ENCODE peak calls at places on chromosomes 7 and 10, in six cellular contexts. One of them, this sample, is unnamed.

GRCh38 chr7:139914306-139914747 is 85.3 kb downstream of the TBXAS1 start:
- DNase-seq in AML-193: no peak
- DNase-seq in cardiac muscle cell: no peak
- DNase-seq in spleen: no peak
- DNase-seq in NCI-H774: no peak
- DNase-seq in foreskin fibroblast: peak
- DNase-seq in this sample: no peak

GRCh38 chr7:30389793-30390192 is 88.8 kb downstream of the NOD1 start:
- DNase-seq in cardiac muscle cell: no peak
- DNase-seq in spleen: no peak
- DNase-seq in NCI-H774: no peak
- DNase-seq in foreskin fibroblast: no peak
- DNase-seq in AML-193: no peak
- DNase-seq in this sample: no peak

GRCh38 chr10:3235996-3236510 is 63.5 kb upstream of the PITRM1 start:
- DNase-seq in NCI-H774: no peak
- DNase-seq in cardiac muscle cell: no peak
- DNase-seq in spleen: no peak
- DNase-seq in foreskin fibroblast: no peak
- DNase-seq in AML-193: no peak
- DNase-seq in this sample: no peak

GRCh38 chr7:28409716-28410627 is 2.3 kb upstream of the CREB5 start:
- DNase-seq in AML-193: no peak
- DNase-seq in cardiac muscle cell: peak
- DNase-seq in NCI-H774: no peak
- DNase-seq in spleen: peak
- DNase-seq in foreskin fibroblast: no peak
- DNase-seq in this sample: no peak

GRCh38 chr10:131851332-131851731 is 49.5 kb upstream of the PPP2R2D start:
- DNase-seq in AML-193: no peak
- DNase-seq in spleen: no peak
- DNase-seq in NCI-H774: no peak
- DNase-seq in foreskin fibroblast: no peak
- DNase-seq in cardiac muscle cell: no peak
- DNase-seq in this sample: no peak

GRCh38 chr7:44712012-44712411 is 36.6 kb upstream of the ZMIZ2 start:
- DNase-seq in AML-193: no peak
- DNase-seq in NCI-H774: no peak
- DNase-seq in spleen: peak
- DNase-seq in foreskin fibroblast: no peak
- DNase-seq in cardiac muscle cell: no peak
- DNase-seq in this sample: no peak

GRCh38 chr7:116316838-116317612 is 106.7 kb downstream of the TES start:
- DNase-seq in foreskin fibroblast: peak
- DNase-seq in NCI-H774: no peak
- DNase-seq in spleen: no peak
- DNase-seq in cardiac muscle cell: no peak
- DNase-seq in AML-193: no peak
- DNase-seq in this sample: peak

GRCh38 chr10:129888784-129889616 is 75.1 kb downstream of the EBF3 start:
- DNase-seq in cardiac muscle cell: peak
- DNase-seq in AML-193: peak
- DNase-seq in NCI-H774: no peak
- DNase-seq in foreskin fibroblast: peak
- DNase-seq in spleen: no peak
- DNase-seq in this sample: no peak

GRCh38 chr10:5618829-5619228 is 47.6 kb downstream of the ASB13 start:
- DNase-seq in spleen: peak
- DNase-seq in cardiac muscle cell: no peak
- DNase-seq in AML-193: no peak
- DNase-seq in foreskin fibroblast: peak
- DNase-seq in NCI-H774: no peak
- DNase-seq in this sample: no peak

GRCh38 chr7:34124765-34125164 is 219.4 kb downstream of the BMPER start:
- DNase-seq in AML-193: no peak
- DNase-seq in foreskin fibroblast: no peak
- DNase-seq in NCI-H774: no peak
- DNase-seq in cardiac muscle cell: no peak
- DNase-seq in spleen: no peak
- DNase-seq in this sample: no peak

GRCh38 chr7:70678621-70679251 is 453.2 kb upstream of the GALNT17 start:
- DNase-seq in foreskin fibroblast: no peak
- DNase-seq in NCI-H774: no peak
- DNase-seq in spleen: no peak
- DNase-seq in AML-193: no peak
- DNase-seq in cardiac muscle cell: no peak
- DNase-seq in this sample: peak

GRCh38 chr7:25069900-25070443 is 55.1 kb downstream of the CYCS start:
- DNase-seq in cardiac muscle cell: peak
- DNase-seq in foreskin fibroblast: peak
- DNase-seq in NCI-H774: peak
- DNase-seq in AML-193: peak
- DNase-seq in spleen: no peak
- DNase-seq in this sample: peak

GRCh38 chr10:66822801-66823200 is 103.0 kb upstream of the LRRTM3 start:
- DNase-seq in AML-193: no peak
- DNase-seq in spleen: no peak
- DNase-seq in NCI-H774: no peak
- DNase-seq in foreskin fibroblast: no peak
- DNase-seq in cardiac muscle cell: peak
- DNase-seq in this sample: no peak

GRCh38 chr10:132455441-132455971 is 58.5 kb downstream of the PWWP2B start:
- DNase-seq in NCI-H774: no peak
- DNase-seq in foreskin fibroblast: no peak
- DNase-seq in cardiac muscle cell: no peak
- DNase-seq in AML-193: no peak
- DNase-seq in spleen: no peak
- DNase-seq in this sample: no peak

GRCh38 chr10:123527122-123527521 is 139.0 kb upstream of the GPR26 start:
- DNase-seq in NCI-H774: no peak
- DNase-seq in spleen: no peak
- DNase-seq in AML-193: no peak
- DNase-seq in foreskin fibroblast: no peak
- DNase-seq in cardiac muscle cell: no peak
- DNase-seq in this sample: no peak

GRCh38 chr7:151366141-151366871 is 24.7 kb downstream of the NUB1 start:
- DNase-seq in NCI-H774: no peak
- DNase-seq in AML-193: no peak
- DNase-seq in cardiac muscle cell: no peak
- DNase-seq in spleen: no peak
- DNase-seq in foreskin fibroblast: no peak
- DNase-seq in this sample: no peak

GRCh38 chr10:30817541-30817940 is 188.0 kb upstream of the LYZL2 start:
- DNase-seq in cardiac muscle cell: no peak
- DNase-seq in NCI-H774: no peak
- DNase-seq in foreskin fibroblast: no peak
- DNase-seq in spleen: no peak
- DNase-seq in AML-193: no peak
- DNase-seq in this sample: no peak

GRCh38 chr10:86648706-86649426 is 5.5 kb upstream of the OPN4 start:
- DNase-seq in spleen: peak
- DNase-seq in cardiac muscle cell: no peak
- DNase-seq in foreskin fibroblast: peak
- DNase-seq in AML-193: no peak
- DNase-seq in NCI-H774: no peak
- DNase-seq in this sample: peak

GRCh38 chr7:69732203-69732602 is 133.9 kb downstream of the AUTS2 start:
- DNase-seq in foreskin fibroblast: no peak
- DNase-seq in spleen: no peak
- DNase-seq in NCI-H774: no peak
- DNase-seq in cardiac muscle cell: no peak
- DNase-seq in AML-193: no peak
- DNase-seq in this sample: no peak

GRCh38 chr10:48796846-48797245 is 112.2 kb downstream of the WDFY4 start:
- DNase-seq in spleen: no peak
- DNase-seq in cardiac muscle cell: no peak
- DNase-seq in foreskin fibroblast: no peak
- DNase-seq in NCI-H774: no peak
- DNase-seq in AML-193: no peak
- DNase-seq in this sample: no peak

GRCh38 chr10:7896297-7896696 is 78.0 kb downstream of the TAF3 start:
- DNase-seq in spleen: no peak
- DNase-seq in foreskin fibroblast: no peak
- DNase-seq in NCI-H774: no peak
- DNase-seq in AML-193: no peak
- DNase-seq in cardiac muscle cell: no peak
- DNase-seq in this sample: no peak

GRCh38 chr7:84637568-84638338 is 443.2 kb upstream of the SEMA3A start:
- DNase-seq in cardiac muscle cell: peak
- DNase-seq in NCI-H774: no peak
- DNase-seq in AML-193: no peak
- DNase-seq in foreskin fibroblast: peak
- DNase-seq in spleen: peak
- DNase-seq in this sample: peak

GRCh38 chr10:125661942-125662515 is 20.9 kb downstream of the TEX36 start:
- DNase-seq in spleen: no peak
- DNase-seq in AML-193: no peak
- DNase-seq in cardiac muscle cell: no peak
- DNase-seq in NCI-H774: no peak
- DNase-seq in foreskin fibroblast: peak
- DNase-seq in this sample: peak

GRCh38 chr10:60359066-60359465 is 30.6 kb downstream of the ANK3 start:
- DNase-seq in NCI-H774: no peak
- DNase-seq in AML-193: no peak
- DNase-seq in cardiac muscle cell: no peak
- DNase-seq in spleen: no peak
- DNase-seq in foreskin fibroblast: no peak
- DNase-seq in this sample: no peak

GRCh38 chr7:43616977-43617376 is 34.1 kb downstream of the STK17A start:
- DNase-seq in AML-193: no peak
- DNase-seq in spleen: no peak
- DNase-seq in cardiac muscle cell: no peak
- DNase-seq in NCI-H774: no peak
- DNase-seq in foreskin fibroblast: no peak
- DNase-seq in this sample: no peak

GRCh38 chr7:4269746-4270145 is 412.3 kb upstream of the FOXK1 start:
- DNase-seq in AML-193: no peak
- DNase-seq in cardiac muscle cell: no peak
- DNase-seq in NCI-H774: no peak
- DNase-seq in spleen: peak
- DNase-seq in foreskin fibroblast: no peak
- DNase-seq in this sample: no peak

GRCh38 chr10:21727452-21728168 is 193.6 kb downstream of the MLLT10 start:
- DNase-seq in spleen: no peak
- DNase-seq in AML-193: no peak
- DNase-seq in NCI-H774: no peak
- DNase-seq in foreskin fibroblast: no peak
- DNase-seq in cardiac muscle cell: no peak
- DNase-seq in this sample: no peak

GRCh38 chr7:131532570-131533091 is 23.8 kb downstream of the PODXL start:
- DNase-seq in cardiac muscle cell: no peak
- DNase-seq in NCI-H774: no peak
- DNase-seq in spleen: peak
- DNase-seq in AML-193: no peak
- DNase-seq in foreskin fibroblast: no peak
- DNase-seq in this sample: no peak

GRCh38 chr7:33921216-33921938 is 16.0 kb downstream of the BMPER start:
- DNase-seq in spleen: no peak
- DNase-seq in foreskin fibroblast: peak
- DNase-seq in cardiac muscle cell: no peak
- DNase-seq in NCI-H774: no peak
- DNase-seq in AML-193: no peak
- DNase-seq in this sample: peak

GRCh38 chr7:74269757-74270277 is 15.6 kb upstream of the RFC2 start:
- DNase-seq in foreskin fibroblast: peak
- DNase-seq in NCI-H774: peak
- DNase-seq in AML-193: peak
- DNase-seq in spleen: peak
- DNase-seq in cardiac muscle cell: peak
- DNase-seq in this sample: no peak

GRCh38 chr10:93071674-93072224 is 1.9 kb upstream of the CYP26A1 start:
- DNase-seq in NCI-H774: peak
- DNase-seq in foreskin fibroblast: no peak
- DNase-seq in AML-193: no peak
- DNase-seq in cardiac muscle cell: peak
- DNase-seq in spleen: no peak
- DNase-seq in this sample: no peak

GRCh38 chr10:44306147-44306710 is 78.7 kb downstream of the CXCL12 start:
- DNase-seq in cardiac muscle cell: no peak
- DNase-seq in NCI-H774: no peak
- DNase-seq in AML-193: no peak
- DNase-seq in spleen: no peak
- DNase-seq in foreskin fibroblast: peak
- DNase-seq in this sample: peak